ENCODE peak calls at places on chromosomes 7 and 10, in ten cellular contexts. S is GM20000; T is neural progenitor cell; A is ecto neural progenitor cell; G is WTC11; J is stimulated activated CD4-positive, alpha-beta T cell treated with anti-CD3 and anti-CD28 coated beads, Interleukin-2, amount 100 ng/mL, for 4 hours; P is T-helper 9 cell; Y is NCI-H1694; M is occipital lobe; X is retina. O is an unnamed sample.

GRCh38 chr10:131907679-131908078 is 6.9 kb downstream of the PPP2R2D start:
- DNase-seq in J (no peak), A (no peak), T (no peak), X (no peak), S (no peak), G (no peak), M (no peak), P (no peak), Y (no peak), O (no peak)

GRCh38 chr7:45143616-45144015 is 14.0 kb upstream of the RAMP3 start:
- DNase-seq in T (no peak), J (no peak), Y (no peak), G (no peak), M (no peak), X (no peak), S (no peak), P (no peak), A (no peak), O (no peak)

GRCh38 chr7:134364619-134365037 is 47.9 kb upstream of the SLC35B4 start:
- DNase-seq in X (no peak), P (no peak), S (no peak), J (no peak), G (no peak), M (no peak), Y (no peak), T (no peak), A (no peak), O (no peak)

GRCh38 chr7:68977709-68978108 is 620.6 kb upstream of the AUTS2 start:
- DNase-seq in T (no peak), A (no peak), Y (no peak), G (no peak), J (no peak), P (no peak), S (no peak), M (no peak), X (no peak), O (no peak)

GRCh38 chr10:77448226-77448625 is 189.4 kb downstream of the KCNMA1 start:
- DNase-seq in S (no peak), Y (no peak), G (no peak), J (no peak), P (no peak), X (no peak), T (no peak), M (no peak), A (no peak), O (no peak)

GRCh38 chr10:62045765-62046521 is 144.4 kb downstream of the ARID5B start:
- DNase-seq in T (no peak), G (no peak), J (no peak), Y (no peak), A (no peak), P (no peak), X (no peak), S (no peak), M (no peak), O (no peak)

GRCh38 chr10:86506499-86506898 is 15.1 kb downstream of the WAPL start:
- DNase-seq in T (no peak), A (no peak), X (no peak), P (no peak), G (no peak), S (no peak), J (no peak), M (no peak), Y (no peak), O (no peak)

GRCh38 chr7:94294471-94295131 is 100.1 kb upstream of the COL1A2 start:
- DNase-seq in S (no peak), A (no peak), G (no peak), Y (no peak), J (no peak), P (no peak), T (no peak), M (no peak), X (peak), O (no peak)

GRCh38 chr10:46175311-46175710 is 111.5 kb upstream of the ANTXRL start:
- DNase-seq in A (no peak), S (no peak), M (no peak), G (no peak), P (no peak), Y (no peak), T (no peak), J (no peak), X (no peak), O (no peak)

GRCh38 chr7:131625817-131626372 is 69.5 kb upstream of the PODXL start:
- DNase-seq in J (no peak), T (peak), P (no peak), S (no peak), Y (no peak), G (peak), M (no peak), X (peak), A (peak), O (no peak)

GRCh38 chr10:93437000-93437945 is 44.9 kb downstream of the MYOF start:
- DNase-seq in T (peak), M (peak), G (peak), P (no peak), S (no peak), J (no peak), X (peak), A (no peak), Y (no peak), O (no peak)

GRCh38 chr10:108970016-108970415 is 953.3 kb downstream of the XPNPEP1 start:
- DNase-seq in S (peak), G (peak), M (no peak), T (peak), Y (no peak), A (peak), J (no peak), P (no peak), X (peak), O (peak)

GRCh38 chr7:30522163-30522562 is 17.5 kb upstream of the GGCT start:
- DNase-seq in S (no peak), G (no peak), T (no peak), M (no peak), P (no peak), X (no peak), Y (no peak), J (no peak), A (no peak), O (no peak)

GRCh38 chr7:149720372-149721083 is 52.9 kb downstream of the ZNF467 start:
- DNase-seq in J (no peak), Y (peak), T (no peak), G (no peak), M (peak), A (peak), X (no peak), P (no peak), S (peak), O (peak)

GRCh38 chr7:37445064-37445723 is 3.5 kb downstream of the ELMO1 start:
- DNase-seq in A (no peak), G (no peak), J (no peak), Y (no peak), X (no peak), T (no peak), S (no peak), M (no peak), P (no peak), O (no peak)

GRCh38 chr10:130820880-130821482 is 490.5 kb downstream of the TCERG1L start:
- DNase-seq in M (no peak), J (no peak), P (no peak), G (no peak), T (no peak), X (no peak), Y (no peak), A (no peak), S (no peak), O (no peak)

GRCh38 chr7:124881981-124882380 is 47.6 kb downstream of the POT1 start:
- DNase-seq in Y (no peak), X (no peak), S (no peak), M (no peak), G (no peak), A (no peak), P (no peak), J (no peak), T (no peak), O (no peak)

GRCh38 chr7:105013818-105014724 is at the start of gene KMT2E:
- DNase-seq in J (peak), P (peak), Y (peak), G (peak), S (peak), A (peak), X (peak), M (peak), T (peak), O (peak)

GRCh38 chr7:152459724-152460251 is 24.0 kb upstream of the KMT2C start:
- DNase-seq in Y (no peak), X (peak), T (peak), J (no peak), P (no peak), M (no peak), S (peak), A (no peak), G (no peak), O (no peak)

GRCh38 chr7:28038175-28038855 is 142.3 kb downstream of the JAZF1 start:
- DNase-seq in J (no peak), T (no peak), P (no peak), M (no peak), Y (no peak), S (no peak), X (no peak), G (no peak), A (no peak), O (no peak)

GRCh38 chr7:137091396-137091795 is 222.9 kb downstream of the CHRM2 start:
- DNase-seq in Y (no peak), X (no peak), A (no peak), M (no peak), P (no peak), T (peak), G (peak), J (no peak), S (no peak), O (no peak)

O was measured in GM13976.